ENCODE peak calls at places on chromosomes 16 and 17, in ten cellular contexts. A, B, N, K, H, P, L, F, C and E are unnamed samples.

GRCh38 chr17:20174588-20175265 is 165.6 kb downstream of the SPECC1 start:
- DNase-seq in A (no peak), B (no peak), N (peak), K (no peak), H (peak), P (no peak), L (no peak), F (no peak), C (peak), E (no peak)

GRCh38 chr16:8986818-8987191 is 23.1 kb upstream of the USP7 start:
- DNase-seq in A (no peak), B (no peak), N (no peak), K (no peak), H (no peak), P (no peak), L (no peak), F (no peak), C (no peak), E (no peak)

GRCh38 chr17:17051791-17052461 is 9.7 kb downstream of the MPRIP start:
- DNase-seq in A (no peak), B (no peak), N (no peak), K (no peak), H (no peak), P (no peak), L (no peak), F (no peak), C (peak), E (peak)

GRCh38 chr17:76868669-76869208 is 535 bp downstream of the MGAT5B start:
- DNase-seq in A (no peak), B (peak), N (no peak), K (no peak), H (no peak), P (no peak), L (no peak), F (no peak), C (no peak), E (peak)

GRCh38 chr17:64259922-64260321 is 3.1 kb downstream of the TEX2 start:
- DNase-seq in A (no peak), B (no peak), N (peak), K (no peak), H (peak), P (no peak), L (no peak), F (no peak), C (peak), E (no peak)

GRCh38 chr17:67993153-67993997 is 2.9 kb downstream of the C17orf58 start:
- DNase-seq in A (peak), B (peak), N (no peak), K (peak), H (peak), P (no peak), L (peak), F (peak), C (peak), E (peak)

GRCh38 chr16:84683691-84684591 is 15.9 kb upstream of the USP10 start:
- DNase-seq in A (no peak), B (no peak), N (no peak), K (no peak), H (no peak), P (no peak), L (no peak), F (no peak), C (no peak), E (no peak)

GRCh38 chr17:9615486-9615885 is 29.8 kb upstream of the USP43 start:
- DNase-seq in A (no peak), B (no peak), N (no peak), K (no peak), H (peak), P (no peak), L (no peak), F (no peak), C (no peak), E (no peak)

GRCh38 chr17:78375401-78376079 is 2.9 kb upstream of the PGS1 start:
- DNase-seq in A (no peak), B (no peak), N (peak), K (no peak), H (peak), P (peak), L (no peak), F (no peak), C (peak), E (no peak)

GRCh38 chr17:11986939-11987329 is 10.3 kb downstream of the ZNF18 start:
- DNase-seq in A (no peak), B (peak), N (peak), K (no peak), H (peak), P (peak), L (no peak), F (no peak), C (peak), E (peak)